ENCODE peak calls at places on chromosome 19, in five cellular contexts. T is CD8-positive, alpha-beta T cell; E is foreskin fibroblast; L is fibroblast of villous mesenchyme; X is fibroblast of lung. I is an unnamed sample.

GRCh38 chr19:6475321-6476108 is 6.1 kb downstream of the DENND1C start:
- DNase-seq in L (no peak), E (no peak), T (no peak), X (no peak), I (peak)

GRCh38 chr19:19062454-19063182 is 1.2 kb upstream of the SLC25A42 start:
- DNase-seq in T (no peak), E (peak), X (peak), L (peak), I (no peak)

GRCh38 chr19:13634658-13635057 is 128.4 kb upstream of the CACNA1A start:
- DNase-seq in L (no peak), X (no peak), T (no peak), E (no peak), I (no peak)

GRCh38 chr19:46755077-46755852 is 9.0 kb upstream of the STRN4 start:
- DNase-seq in E (peak), T (no peak), L (peak), X (peak), I (no peak)

GRCh38 chr19:34475026-34475974 is 6.3 kb upstream of the WTIP start:
- DNase-seq in T (no peak), X (peak), L (peak), E (peak), I (no peak)

GRCh38 chr19:9883231-9883758 is 48.2 kb downstream of the PIN1 start:
- DNase-seq in T (no peak), X (no peak), E (no peak), L (no peak), I (no peak)

GRCh38 chr19:54317108-54317964 is 4.4 kb upstream of the LILRA5 start:
- DNase-seq in T (no peak), X (no peak), E (no peak), L (no peak), I (no peak)

GRCh38 chr19:10007811-10008211 is 2.5 kb downstream of the COL5A3 start:
- DNase-seq in E (peak), L (peak), X (peak), T (no peak), I (no peak)

GRCh38 chr19:14381689-14382474 is 638 bp downstream of the ADGRE5 start:
- DNase-seq in X (peak), E (peak), T (peak), L (peak), I (peak)

DNA sequence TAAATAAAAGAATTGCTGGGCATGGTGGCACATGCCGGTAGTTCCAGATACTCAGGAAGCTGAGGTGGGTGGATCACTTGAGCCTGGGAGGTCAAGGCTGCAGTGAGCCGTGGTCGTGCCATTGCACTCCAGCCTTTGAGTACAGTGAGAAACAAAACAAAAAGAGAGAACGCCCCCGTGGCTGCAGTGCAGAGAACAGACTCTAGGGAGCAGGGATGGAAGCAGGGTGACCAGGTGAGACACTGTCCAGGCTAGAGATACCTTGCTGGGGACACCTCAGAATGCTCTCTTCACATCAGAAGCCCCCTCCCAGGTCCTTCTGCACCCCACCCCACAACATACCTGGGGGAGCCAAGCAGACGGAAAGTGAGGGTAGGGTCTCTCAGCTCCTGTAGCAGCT is 24.8 kb downstream of the MAP4K1 start:
- DNase-seq in X (no peak), L (no peak), E (no peak), T (no peak), I (no peak)
- TF ChIP-seq CTCF in X (no peak), L (no peak), E (no peak), T (no peak), I (peak)

DNA sequence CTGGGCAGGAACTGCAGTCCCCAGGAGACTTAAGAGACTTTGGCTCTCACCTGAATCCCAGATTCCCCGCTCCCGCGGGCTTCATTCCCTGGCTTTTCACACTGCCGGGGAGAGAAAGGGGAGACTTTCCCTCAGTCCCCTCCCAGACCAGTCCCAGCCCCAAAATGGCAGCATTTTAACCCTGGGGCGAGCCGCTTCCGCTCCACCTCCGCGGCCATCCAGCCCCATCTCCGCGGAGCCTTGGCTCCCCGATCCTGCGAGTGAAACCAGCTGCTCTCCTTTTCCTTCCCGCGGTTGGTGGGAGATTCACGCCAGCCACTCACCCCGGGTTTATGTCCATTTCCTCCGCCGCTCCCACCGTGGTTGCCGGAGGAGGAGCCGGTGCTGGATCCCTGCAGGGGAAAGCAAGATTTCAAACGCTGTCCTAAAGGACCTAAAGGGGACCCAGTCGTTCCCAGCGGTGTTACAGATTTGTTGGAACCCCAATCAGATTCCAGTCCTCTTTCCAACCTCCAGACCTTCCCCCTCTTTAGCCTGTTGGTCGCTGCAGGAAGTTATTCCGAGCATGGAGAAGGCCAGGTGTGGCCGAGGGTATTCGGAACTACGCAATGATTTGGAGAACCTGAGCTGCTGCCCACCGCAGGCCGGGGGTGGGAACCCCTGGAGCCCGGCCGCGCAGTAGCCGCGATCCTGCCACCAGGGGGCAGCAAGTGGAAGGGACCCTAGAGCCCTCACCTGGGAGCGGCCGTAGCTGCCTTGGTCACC is 3.4 kb downstream of the DMKN start:
- DNase-seq in X (peak), T (peak), E (peak), L (peak), I (peak)
- H3K4me3 ChIP-seq in X (peak), T (peak), E (peak), L (peak), I (peak)

GRCh38 chr19:42113641-42114348 is 18.5 kb downstream of the POU2F2 start:
- DNase-seq in T (no peak), X (peak), E (peak), L (peak), I (no peak)
- TF ChIP-seq CTCF in T (no peak), X (peak), E (peak), L (peak), I (no peak)

DNA sequence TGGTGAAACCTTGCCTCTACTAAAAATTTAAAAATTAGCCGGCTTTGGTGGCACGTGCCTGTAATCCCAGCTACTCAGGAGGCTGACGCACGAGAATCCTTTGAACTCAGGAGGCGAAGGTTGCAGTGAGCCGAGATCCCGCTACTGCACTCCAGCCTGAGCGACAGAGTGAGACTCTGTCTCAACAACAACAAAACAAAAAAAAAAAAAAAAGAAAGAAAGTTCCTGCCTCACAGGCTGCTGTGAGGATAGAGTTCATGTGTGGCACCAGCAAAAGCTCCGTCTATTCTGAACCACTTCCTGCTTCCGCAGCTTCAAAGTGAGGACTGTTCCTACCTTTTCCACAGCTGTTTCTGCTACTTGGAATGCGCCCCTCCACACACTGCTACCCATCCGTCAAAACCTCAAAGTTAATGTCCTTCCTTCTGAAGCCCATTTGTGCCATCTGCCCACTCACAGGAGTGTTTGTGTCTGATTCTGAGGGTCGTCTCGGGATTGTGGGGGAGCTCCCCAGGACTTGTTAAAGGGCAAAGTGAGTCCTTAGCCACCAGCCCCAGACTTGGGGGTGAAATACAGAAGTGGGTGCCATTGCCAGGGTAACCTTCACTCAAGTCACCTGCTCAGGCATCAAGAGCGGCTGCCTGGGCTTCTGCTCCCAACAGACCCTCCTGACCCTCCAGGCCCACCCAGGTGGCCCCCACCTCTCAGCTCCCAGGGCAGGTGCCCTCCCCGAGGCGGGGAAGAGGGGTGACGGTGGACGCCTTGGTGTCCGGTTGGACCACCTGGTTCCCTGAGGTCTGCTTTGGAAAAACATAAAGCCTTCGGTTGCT is 2.9 kb downstream of the MFSD12 start:
- DNase-seq in L (no peak), X (no peak), T (peak), E (no peak), I (no peak)
- H3K4me3 ChIP-seq in L (no peak), X (no peak), T (peak), E (no peak), I (no peak)

DNA sequence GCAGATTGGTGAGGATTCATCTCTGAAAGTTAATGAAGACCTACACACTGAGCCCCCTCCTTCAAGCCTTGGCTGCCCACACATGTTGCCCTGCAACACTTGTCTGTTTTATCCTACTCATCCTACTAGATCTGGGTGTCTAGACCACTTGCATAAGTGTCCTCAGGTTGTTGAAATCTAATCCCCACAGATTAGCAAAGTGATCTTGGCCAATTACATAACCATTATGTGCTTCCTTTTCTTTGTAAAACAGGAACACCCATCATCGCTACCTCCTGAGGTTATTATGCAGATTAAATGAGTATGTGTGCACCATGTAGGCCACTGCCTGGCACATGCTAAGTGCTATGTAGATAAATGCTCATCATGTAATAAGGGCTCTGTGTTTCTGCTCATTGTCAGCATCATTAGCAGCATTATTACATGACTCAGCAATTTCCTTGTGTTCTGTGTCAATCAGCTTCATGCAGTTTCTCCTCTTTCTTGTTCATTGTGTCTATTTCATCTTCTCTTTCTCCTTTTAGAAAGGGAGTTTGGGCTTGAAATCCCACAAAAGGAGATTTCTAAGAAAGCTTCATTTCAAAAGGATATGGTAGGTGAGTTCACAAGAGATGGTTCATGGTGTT is 15.1 kb downstream of the ZNF175 start:
- DNase-seq in E (no peak), L (no peak), T (no peak), X (no peak), I (no peak)
- TF ChIP-seq CTCF in E (no peak), L (no peak), T (no peak), X (no peak), I (no peak)